ENCODE peak calls at places on chromosomes 3 and 15, in four cellular contexts. One of them, this sample, is unnamed.

GRCh38 chr3:197007296-197007940 is 22.2 kb downstream of the MELTF start:
- DNase-seq in nephron progenitor cell: no peak
- DNase-seq in omental fat pad: no peak
- DNase-seq in endodermal cell: no peak
- DNase-seq in this sample: no peak

GRCh38 chr3:171351676-171352075 is 108.5 kb downstream of the TNIK start:
- DNase-seq in nephron progenitor cell: no peak
- DNase-seq in omental fat pad: no peak
- DNase-seq in endodermal cell: no peak
- DNase-seq in this sample: no peak

GRCh38 chr3:25033407-25034029 is 394.5 kb upstream of the RARB start:
- DNase-seq in nephron progenitor cell: peak; percentile 41
- DNase-seq in omental fat pad: no peak
- DNase-seq in endodermal cell: peak; percentile 87
- DNase-seq in this sample: no peak

GRCh38 chr3:151047636-151048035 is 37.8 kb upstream of the MED12L start:
- DNase-seq in nephron progenitor cell: no peak
- DNase-seq in omental fat pad: no peak
- DNase-seq in endodermal cell: no peak
- DNase-seq in this sample: no peak

GRCh38 chr3:3705090-3705775 is 94.0 kb upstream of the LRRN1 start:
- DNase-seq in nephron progenitor cell: no peak
- DNase-seq in omental fat pad: no peak
- DNase-seq in endodermal cell: peak; percentile 57
- DNase-seq in this sample: no peak

GRCh38 chr15:68408526-68408925 is 23.4 kb downstream of the ITGA11 start:
- DNase-seq in nephron progenitor cell: no peak
- DNase-seq in omental fat pad: no peak
- DNase-seq in endodermal cell: no peak
- DNase-seq in this sample: no peak

GRCh38 chr3:65170357-65171090 is 482.7 kb upstream of the ADAMTS9 start:
- DNase-seq in nephron progenitor cell: no peak
- DNase-seq in omental fat pad: peak; percentile 85
- DNase-seq in endodermal cell: no peak
- DNase-seq in this sample: peak; percentile 75

GRCh38 chr3:42509111-42509510 is 6.7 kb downstream of the VIPR1 start:
- DNase-seq in nephron progenitor cell: no peak
- DNase-seq in omental fat pad: no peak
- DNase-seq in endodermal cell: peak; percentile 32
- DNase-seq in this sample: no peak

GRCh38 chr15:22780267-22780666 is 6.2 kb upstream of the NIPA1 start:
- DNase-seq in nephron progenitor cell: no peak
- DNase-seq in omental fat pad: no peak
- DNase-seq in endodermal cell: no peak
- DNase-seq in this sample: no peak

GRCh38 chr3:28703858-28704257 is 355.2 kb upstream of the AZI2 start:
- DNase-seq in nephron progenitor cell: no peak
- DNase-seq in omental fat pad: no peak
- DNase-seq in endodermal cell: no peak
- DNase-seq in this sample: no peak

GRCh38 chr15:63381301-63382192 is at the start of gene CA12:
- DNase-seq in nephron progenitor cell: peak; percentile 68
- DNase-seq in omental fat pad: no peak
- DNase-seq in endodermal cell: peak; percentile 85
- DNase-seq in this sample: peak; percentile 31

GRCh38 chr3:152151216-152151874 is 117.4 kb upstream of the MBNL1 start:
- DNase-seq in nephron progenitor cell: no peak
- DNase-seq in omental fat pad: no peak
- DNase-seq in endodermal cell: peak; percentile 69
- DNase-seq in this sample: no peak

GRCh38 chr15:43186003-43186353 is 775 bp downstream of the CCNDBP1 start:
- DNase-seq in nephron progenitor cell: no peak
- DNase-seq in omental fat pad: no peak
- DNase-seq in endodermal cell: no peak
- DNase-seq in this sample: no peak

GRCh38 chr3:121975702-121976302 is 46.2 kb downstream of the ILDR1 start:
- DNase-seq in nephron progenitor cell: no peak
- DNase-seq in omental fat pad: no peak
- DNase-seq in endodermal cell: no peak
- DNase-seq in this sample: no peak
- TF ChIP-seq CTCF in nephron progenitor cell: no peak
- TF ChIP-seq CTCF in omental fat pad: no peak
- TF ChIP-seq CTCF in endodermal cell: no peak
- TF ChIP-seq CTCF in this sample: no peak

GRCh38 chr3:184129012-184129411 is 6.1 kb upstream of the EIF2B5 start:
- DNase-seq in nephron progenitor cell: peak; percentile 40
- DNase-seq in omental fat pad: no peak
- DNase-seq in endodermal cell: peak; percentile 84
- DNase-seq in this sample: no peak
- TF ChIP-seq CTCF in nephron progenitor cell: peak; percentile 43
- TF ChIP-seq CTCF in omental fat pad: no peak
- TF ChIP-seq CTCF in endodermal cell: peak; percentile 79
- TF ChIP-seq CTCF in this sample: no peak

DNA sequence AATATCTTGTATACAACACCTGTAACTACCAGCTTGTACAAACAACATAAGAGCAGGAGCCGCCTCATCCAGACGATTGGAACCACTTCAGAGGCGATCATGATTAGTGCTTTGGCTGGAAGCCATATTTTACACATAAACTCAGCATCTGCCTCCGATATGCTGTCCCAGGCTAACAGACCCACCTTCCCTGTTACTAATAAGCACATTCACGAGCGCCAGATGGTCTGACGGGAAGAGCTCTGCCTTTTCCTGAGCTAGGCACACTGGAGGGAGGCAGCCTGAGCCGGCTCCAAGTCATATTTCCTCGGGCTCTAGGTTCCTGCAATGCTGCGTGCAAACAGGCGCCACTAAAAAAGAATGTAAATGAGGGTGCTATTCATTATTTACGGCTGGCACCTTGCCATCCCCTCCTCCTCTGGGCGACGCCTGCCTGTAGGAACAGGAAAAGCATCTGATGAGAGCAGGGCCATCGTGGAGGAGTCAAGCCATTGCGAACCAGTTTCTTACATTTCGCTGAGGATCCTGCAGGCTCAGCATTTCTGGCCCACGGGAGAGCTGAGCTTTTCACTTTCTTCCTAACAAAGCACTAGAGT is 98.2 kb downstream of the ANXA2 start:
- DNase-seq in nephron progenitor cell: no peak
- DNase-seq in omental fat pad: no peak
- DNase-seq in endodermal cell: peak; percentile 65
- DNase-seq in this sample: no peak
- TF ChIP-seq CTCF in nephron progenitor cell: no peak
- TF ChIP-seq CTCF in omental fat pad: no peak
- TF ChIP-seq CTCF in endodermal cell: peak; percentile 59
- TF ChIP-seq CTCF in this sample: no peak

GRCh38 chr3:169060037-169060436 is 603.5 kb downstream of the MECOM start:
- DNase-seq in nephron progenitor cell: no peak
- DNase-seq in omental fat pad: no peak
- DNase-seq in endodermal cell: no peak
- DNase-seq in this sample: no peak
- TF ChIP-seq CTCF in nephron progenitor cell: no peak
- TF ChIP-seq CTCF in omental fat pad: no peak
- TF ChIP-seq CTCF in endodermal cell: peak; percentile 43
- TF ChIP-seq CTCF in this sample: no peak

GRCh38 chr15:82095803-82096202 is 50.0 kb upstream of the MEX3B start:
- DNase-seq in nephron progenitor cell: no peak
- DNase-seq in omental fat pad: no peak
- DNase-seq in endodermal cell: no peak
- DNase-seq in this sample: no peak

GRCh38 chr15:82098674-82099073 is 52.9 kb upstream of the MEX3B start:
- DNase-seq in nephron progenitor cell: no peak
- DNase-seq in omental fat pad: no peak
- DNase-seq in endodermal cell: no peak
- DNase-seq in this sample: no peak

GRCh38 chr15:82093325-82093724 is 47.5 kb upstream of the MEX3B start:
- DNase-seq in nephron progenitor cell: no peak
- DNase-seq in omental fat pad: no peak
- DNase-seq in endodermal cell: no peak
- DNase-seq in this sample: no peak

GRCh38 chr15:82091636-82092140 is 45.9 kb upstream of the MEX3B start:
- DNase-seq in nephron progenitor cell: no peak
- DNase-seq in omental fat pad: no peak
- DNase-seq in endodermal cell: no peak
- DNase-seq in this sample: no peak

DNA sequence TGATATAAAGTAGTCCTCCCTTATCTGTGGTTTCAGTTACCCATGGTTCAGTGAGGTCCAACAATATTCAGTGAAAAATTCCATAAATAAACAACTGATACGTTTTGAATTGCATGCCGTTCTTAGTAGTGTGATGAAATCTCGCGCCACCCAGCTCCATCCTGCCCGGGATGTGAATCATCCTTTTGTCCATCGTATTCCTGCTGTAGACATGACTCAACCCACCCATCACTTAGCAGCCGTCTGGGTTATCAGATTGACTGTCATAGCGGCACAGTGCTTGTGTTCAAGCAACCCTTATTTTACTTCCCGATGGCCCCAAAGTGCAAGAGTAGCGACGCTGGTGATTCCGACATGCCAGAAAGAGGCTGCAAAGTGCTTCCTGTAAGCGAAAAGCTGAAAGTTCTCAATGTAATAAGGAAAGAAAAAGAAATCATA is 48.0 kb upstream of the MEX3B start:
- DNase-seq in nephron progenitor cell: no peak
- DNase-seq in omental fat pad: no peak
- DNase-seq in endodermal cell: no peak
- DNase-seq in this sample: no peak
- TF ChIP-seq CTCF in nephron progenitor cell: no peak
- TF ChIP-seq CTCF in omental fat pad: no peak
- TF ChIP-seq CTCF in endodermal cell: no peak
- TF ChIP-seq CTCF in this sample: no peak

GRCh38 chr3:39519554-39519953 is 52.1 kb downstream of the MOBP start:
- DNase-seq in nephron progenitor cell: no peak
- DNase-seq in omental fat pad: no peak
- DNase-seq in endodermal cell: no peak
- DNase-seq in this sample: no peak
- TF ChIP-seq CTCF in nephron progenitor cell: no peak
- TF ChIP-seq CTCF in omental fat pad: no peak
- TF ChIP-seq CTCF in endodermal cell: no peak
- TF ChIP-seq CTCF in this sample: no peak

GRCh38 chr3:143037867-143038266 is 36.5 kb downstream of the U2SURP start:
- DNase-seq in nephron progenitor cell: no peak
- DNase-seq in omental fat pad: no peak
- DNase-seq in endodermal cell: no peak
- DNase-seq in this sample: no peak
- TF ChIP-seq CTCF in nephron progenitor cell: peak; percentile 18
- TF ChIP-seq CTCF in omental fat pad: no peak
- TF ChIP-seq CTCF in endodermal cell: peak; percentile 56
- TF ChIP-seq CTCF in this sample: no peak

DNA sequence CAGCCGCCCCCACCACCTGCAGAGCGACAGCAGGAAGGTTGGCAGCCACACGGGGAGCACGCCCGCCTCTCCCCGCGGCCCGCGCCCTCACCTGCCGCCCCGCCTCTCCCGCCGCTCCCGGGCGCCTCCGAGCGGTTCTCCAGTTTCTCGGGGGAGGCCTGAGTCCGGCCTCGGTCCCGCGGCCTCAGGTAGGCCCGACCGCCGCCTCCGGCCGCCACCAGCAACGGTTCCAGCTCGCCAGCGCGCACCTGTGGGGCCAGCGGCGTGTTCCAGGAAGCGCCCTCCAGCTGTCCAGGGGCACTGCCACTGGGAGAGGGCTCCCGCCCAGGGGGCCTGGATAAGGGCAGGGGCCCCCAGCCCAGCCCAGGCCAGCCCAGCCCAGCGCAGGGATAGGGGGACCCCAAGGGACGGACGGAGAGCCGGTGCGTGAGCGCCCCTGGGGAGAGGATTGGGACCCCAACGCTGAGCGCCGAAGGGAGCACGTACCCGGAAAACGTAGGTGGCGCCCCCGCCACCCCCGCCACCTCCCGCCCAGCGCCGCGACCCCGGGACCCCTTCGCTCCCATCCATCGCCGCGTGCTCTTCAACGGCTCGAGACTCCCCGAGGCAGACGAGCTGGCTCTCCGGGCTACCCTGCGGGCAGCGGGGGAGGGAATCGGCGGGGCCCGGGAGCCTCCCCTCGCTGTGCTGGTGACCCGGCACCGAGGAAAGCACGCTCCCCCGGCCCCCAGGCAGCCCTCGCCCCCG is 2.1 kb downstream of the LTK start:
- DNase-seq in nephron progenitor cell: peak; percentile 41
- DNase-seq in omental fat pad: no peak
- DNase-seq in endodermal cell: peak; percentile 81
- DNase-seq in this sample: no peak
- TF ChIP-seq CTCF in nephron progenitor cell: no peak
- TF ChIP-seq CTCF in omental fat pad: no peak
- TF ChIP-seq CTCF in endodermal cell: peak; percentile 43
- TF ChIP-seq CTCF in this sample: no peak

GRCh38 chr15:75637245-75638009 is 2.6 kb downstream of the IMP3 start:
- DNase-seq in nephron progenitor cell: no peak
- DNase-seq in omental fat pad: no peak
- DNase-seq in endodermal cell: peak; percentile 48
- DNase-seq in this sample: no peak
- TF ChIP-seq CTCF in nephron progenitor cell: no peak
- TF ChIP-seq CTCF in omental fat pad: no peak
- TF ChIP-seq CTCF in endodermal cell: no peak
- TF ChIP-seq CTCF in this sample: no peak